ENCODE peak calls at places on chromosome 2, in eight cellular contexts. J, Z, U, W, B, A, E and F are unnamed samples.
A peak's percentile ranks its signal among the peaks of the same experiment; 100 is the strongest.

GRCh38 chr2:235162070-235162469 is 210.3 kb downstream of the SH3BP4 start:
- DNase-seq in J (no peak), Z (no peak), U (no peak), W (no peak), B (peak; percentile 3), A (no peak), E (no peak), F (no peak)

GRCh38 chr2:45675130-45675812 is 23.8 kb downstream of the PRKCE start:
- DNase-seq in J (peak; percentile 78), Z (no peak), U (no peak), W (no peak), B (no peak), A (no peak), E (peak; percentile 32), F (peak; percentile 67)

GRCh38 chr2:229407170-229407569 is 136.1 kb upstream of the PID1 start:
- DNase-seq in J (peak; percentile 48), Z (peak; percentile 54), U (peak; percentile 61), W (peak; percentile 6), B (peak; percentile 88), A (peak; percentile 74), E (peak; percentile 63), F (peak; percentile 71)

GRCh38 chr2:213125646-213126347 is 25.6 kb downstream of the IKZF2 start:
- DNase-seq in J (no peak), Z (no peak), U (no peak), W (no peak), B (no peak), A (no peak), E (no peak), F (no peak)

GRCh38 chr2:36618381-36618780 is 20.4 kb upstream of the FEZ2 start:
- DNase-seq in J (peak; percentile 16), Z (no peak), U (peak; percentile 65), W (peak; percentile 79), B (peak; percentile 74), A (no peak), E (no peak), F (no peak)

GRCh38 chr2:64919261-64919660 is 69.9 kb upstream of the SLC1A4 start:
- DNase-seq in J (no peak), Z (no peak), U (no peak), W (no peak), B (no peak), A (no peak), E (no peak), F (no peak)

GRCh38 chr2:37744010-37744409 is 72.6 kb upstream of the CDC42EP3 start:
- DNase-seq in J (no peak), Z (no peak), U (no peak), W (no peak), B (no peak), A (no peak), E (no peak), F (no peak)

GRCh38 chr2:30514134-30514860 is 67.3 kb downstream of the LCLAT1 start:
- DNase-seq in J (peak; percentile 45), Z (no peak), U (no peak), W (no peak), B (peak; percentile 56), A (no peak), E (no peak), F (no peak)

GRCh38 chr2:161165811-161166210 is 5.6 kb downstream of the TANK start:
- DNase-seq in J (no peak), Z (no peak), U (no peak), W (no peak), B (no peak), A (no peak), E (no peak), F (no peak)

GRCh38 chr2:240569523-240569997 is 1.3 kb downstream of the RNPEPL1 start:
- DNase-seq in J (peak; percentile 26), Z (peak; percentile 50), U (no peak), W (no peak), B (no peak), A (no peak), E (no peak), F (peak; percentile 64)

GRCh38 chr2:217826505-217826904 is 176.3 kb downstream of the TNS1 start:
- DNase-seq in J (no peak), Z (no peak), U (no peak), W (no peak), B (peak; percentile 17), A (no peak), E (peak; percentile 71), F (peak; percentile 82)

GRCh38 chr2:2646312-2647051 is 315.4 kb upstream of the MYT1L start:
- DNase-seq in J (no peak), Z (no peak), U (peak; percentile 44), W (peak; percentile 41), B (no peak), A (no peak), E (no peak), F (no peak)

GRCh38 chr2:27211943-27212625 is at the start of the genes ATRAID and SLC5A6:
- DNase-seq in J (peak; percentile 91), Z (peak; percentile 94), U (no peak), W (peak; percentile 94), B (peak; percentile 85), A (peak; percentile 85), E (peak; percentile 89), F (peak; percentile 95)

GRCh38 chr2:198144621-198145020 is 340.2 kb downstream of the PLCL1 start:
- DNase-seq in J (no peak), Z (no peak), U (no peak), W (peak; percentile 26), B (no peak), A (no peak), E (no peak), F (no peak)

GRCh38 chr2:134866498-134867099 is 28.2 kb downstream of the ACMSD start:
- DNase-seq in J (no peak), Z (no peak), U (no peak), W (no peak), B (peak; percentile 55), A (no peak), E (no peak), F (no peak)

GRCh38 chr2:108574332-108574731 is 40.1 kb downstream of the LIMS1 start:
- DNase-seq in J (no peak), Z (no peak), U (no peak), W (no peak), B (no peak), A (no peak), E (no peak), F (no peak)

GRCh38 chr2:64421199-64421598 is 32.8 kb upstream of the LGALSL start:
- DNase-seq in J (no peak), Z (no peak), U (no peak), W (no peak), B (no peak), A (no peak), E (no peak), F (no peak)

GRCh38 chr2:62456721-62457539 is 49.1 kb downstream of the TMEM17 start:
- DNase-seq in J (peak; percentile 79), Z (peak; percentile 87), U (no peak), W (peak; percentile 94), B (peak; percentile 74), A (no peak), E (peak; percentile 79), F (peak; percentile 87)

GRCh38 chr2:77443076-77443475 is 79.1 kb downstream of the LRRTM4 start:
- DNase-seq in J (no peak), Z (no peak), U (no peak), W (no peak), B (peak; percentile 46), A (no peak), E (no peak), F (no peak)

GRCh38 chr2:203679401-203679800 is 27.0 kb upstream of the CD28 start:
- DNase-seq in J (no peak), Z (no peak), U (no peak), W (no peak), B (no peak), A (no peak), E (no peak), F (no peak)

DNA sequence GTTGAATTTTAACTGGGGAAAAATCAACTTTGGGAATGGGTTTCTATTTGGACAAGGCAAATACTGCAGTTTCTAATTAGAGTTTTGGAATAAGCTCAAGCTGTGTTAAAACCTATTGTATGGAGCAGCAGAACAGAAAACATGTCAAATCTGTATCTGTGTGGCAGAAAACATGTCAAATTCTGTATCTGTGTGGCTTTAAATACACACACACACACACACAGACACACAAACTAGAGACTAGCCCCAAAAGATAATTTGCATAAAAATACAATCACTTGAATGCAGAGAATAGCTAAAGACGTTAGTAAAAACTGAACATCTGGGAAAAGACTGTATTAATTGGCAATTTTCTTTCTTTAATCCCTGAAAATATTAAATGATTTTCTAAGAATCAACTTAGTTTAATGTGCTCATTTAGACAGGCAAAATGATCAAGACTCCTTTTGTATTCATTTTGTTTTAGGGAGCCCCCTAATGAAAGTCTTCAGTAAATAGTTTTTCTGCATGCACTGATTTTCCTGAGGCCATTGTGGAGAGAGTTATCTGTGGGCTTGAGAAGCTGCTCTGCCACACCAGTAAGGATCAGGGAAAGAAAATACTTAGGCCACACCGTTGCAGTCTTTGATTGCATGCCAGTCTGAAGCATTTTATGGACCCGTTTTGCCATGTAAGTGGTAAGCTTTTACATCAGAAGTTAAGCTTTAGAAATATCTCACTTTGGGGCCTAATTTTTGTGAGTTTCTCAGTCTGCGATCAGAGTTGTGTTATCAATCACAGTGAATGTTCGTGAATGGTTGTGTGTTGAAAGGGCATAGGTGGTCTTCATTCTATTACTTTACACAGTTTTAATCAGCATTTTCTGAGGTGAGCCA is 2.2 kb downstream of the SPATS2L start:
- DNase-seq in J (no peak), Z (no peak), U (no peak), W (peak; percentile 37), B (peak; percentile 49), A (no peak), E (no peak), F (no peak)
- TF ChIP-seq CTCF in J (no peak), Z (no peak), U (peak; percentile 5), W (peak; percentile 16), B (no peak), A (peak; percentile 58), E (peak; percentile 46), F (no peak)

GRCh38 chr2:219002395-219003266 is 9.4 kb upstream of the CRYBA2 start:
- DNase-seq in J (peak; percentile 94), Z (peak; percentile 90), U (no peak), W (peak; percentile 90), B (peak; percentile 12), A (no peak), E (no peak), F (peak; percentile 90)
- H3K27me3 ChIP-seq in J (no peaks in the 10 kb centered on the region), Z (peaks cover 21% of the 10 kb centered on the region), U (peaks cover 74% of the 10 kb centered on the region), W (peaks cover 100% of the 10 kb centered on the region), B (peaks cover 59% of the 10 kb centered on the region), A (peaks cover 41% of the 10 kb centered on the region), E (peaks cover 99% of the 10 kb centered on the region), F (peaks cover 72% of the 10 kb centered on the region)

GRCh38 chr2:69077224-69077953 is 64.4 kb downstream of the ANTXR1 start:
- DNase-seq in J (no peak), Z (no peak), U (peak; percentile 44), W (no peak), B (no peak), A (no peak), E (no peak), F (no peak)
- H3K36me3 ChIP-seq in J (no peaks in the 10 kb centered on the region), Z (no peaks in the 10 kb centered on the region), U (no peaks in the 10 kb centered on the region), W (no peaks in the 10 kb centered on the region), B (peaks cover 10% of the 10 kb centered on the region), A (peaks cover 25% of the 10 kb centered on the region), E (peaks cover 20% of the 10 kb centered on the region), F (peaks cover 19% of the 10 kb centered on the region)

GRCh38 chr2:177532567-177532966 is 140.0 kb downstream of the AGPS start:
- DNase-seq in J (no peak), Z (no peak), U (no peak), W (no peak), B (no peak), A (no peak), E (no peak), F (no peak)
- TF ChIP-seq CTCF in J (no peak), Z (no peak), U (no peak), W (no peak), B (no peak), A (no peak), E (no peak), F (no peak)

GRCh38 chr2:3759331-3759730 is 56.0 kb downstream of the DCDC2C start:
- DNase-seq in J (no peak), Z (no peak), U (no peak), W (no peak), B (peak; percentile 17), A (no peak), E (no peak), F (no peak)
- H3K27me3 ChIP-seq in J (no peaks in the 10 kb centered on the region), Z (no peaks in the 10 kb centered on the region), U (no peaks in the 10 kb centered on the region), W (no peaks in the 10 kb centered on the region), B (no peaks in the 10 kb centered on the region), A (peaks cover 7% of the 10 kb centered on the region), E (no peaks in the 10 kb centered on the region), F (peaks cover 10% of the 10 kb centered on the region)